ENCODE peak calls at places on chromosome 20, in five cellular contexts. B is psoas muscle, M is spleen, F is upper lobe of right lung, V is adrenal gland. C is an unnamed sample.

GRCh38 chr20:2307136-2307535 is 11.3 kb downstream of the TGM3 start:
- DNase-seq in B (no peak), M (no peak), F (no peak), V (no peak), C (no peak)

GRCh38 chr20:39849664-39850063 is 839.4 kb downstream of the MAFB start:
- DNase-seq in B (peak; percentile 89), M (peak; percentile 84), F (peak; percentile 72), V (peak; percentile 96), C (peak; percentile 67)

GRCh38 chr20:1907586-1907985 is 12.4 kb downstream of the SIRPA start:
- DNase-seq in B (no peak), M (no peak), F (no peak), V (peak; percentile 93), C (no peak)

GRCh38 chr20:2626853-2627541 is 25.4 kb upstream of the NOP56 start:
- DNase-seq in B (no peak), M (no peak), F (no peak), V (no peak), C (peak; percentile 53)

GRCh38 chr20:36340593-36340990 is 34.5 kb downstream of the DLGAP4 start:
- DNase-seq in B (peak; percentile 29), M (no peak), F (no peak), V (no peak), C (no peak)

GRCh38 chr20:62485062-62485700 is 9.4 kb upstream of the GATA5 start:
- DNase-seq in B (no peak), M (no peak), F (no peak), V (peak; percentile 78), C (no peak)

GRCh38 chr20:19212524-19213502 is at the start of gene SLC24A3:
- DNase-seq in B (peak; percentile 88), M (peak; percentile 92), F (peak; percentile 92), V (peak; percentile 86), C (peak; percentile 90)

GRCh38 chr20:815914-816606 is 17.5 kb upstream of the FAM110A start:
- DNase-seq in B (peak; percentile 70), M (peak; percentile 82), F (peak; percentile 76), V (peak; percentile 38), C (peak; percentile 68)

GRCh38 chr20:54658525-54658924 is 183.1 kb downstream of the DOK5 start:
- DNase-seq in B (no peak), M (no peak), F (no peak), V (no peak), C (no peak)

GRCh38 chr20:13302647-13303425 is 81.8 kb downstream of the ISM1 start:
- DNase-seq in B (no peak), M (no peak), F (no peak), V (peak; percentile 36), C (no peak)

GRCh38 chr20:44540834-44541233 is 19.0 kb upstream of the SERINC3 start:
- DNase-seq in B (no peak), M (no peak), F (no peak), V (peak; percentile 25), C (no peak)

GRCh38 chr20:40657526-40657925 is 31.5 kb downstream of the MAFB start:
- DNase-seq in B (no peak), M (no peak), F (no peak), V (no peak), C (no peak)

GRCh38 chr20:35604444-35604750 is 11.2 kb upstream of the SPAG4 start:
- DNase-seq in B (peak; percentile 33), M (peak; percentile 66), F (peak; percentile 65), V (no peak), C (no peak)

GRCh38 chr20:51014797-51015722 is 7.8 kb downstream of the KCNG1 start:
- DNase-seq in B (no peak), M (peak; percentile 59), F (no peak), V (peak; percentile 29), C (no peak)

GRCh38 chr20:60056345-60057122 is 98.3 kb downstream of the CDH26 start:
- DNase-seq in B (no peak), M (no peak), F (no peak), V (no peak), C (no peak)

GRCh38 chr20:16589623-16590022 is 16.4 kb upstream of the KIF16B start:
- DNase-seq in B (no peak), M (no peak), F (no peak), V (no peak), C (no peak)

GRCh38 chr20:32031007-32031958 is 20.8 kb upstream of the HCK start:
- DNase-seq in B (peak; percentile 87), M (peak; percentile 90), F (peak; percentile 87), V (peak; percentile 89), C (peak; percentile 83)

GRCh38 chr20:25220021-25220730 is 24.7 kb downstream of the ENTPD6 start:
- DNase-seq in B (no peak), M (no peak), F (no peak), V (no peak), C (no peak)

GRCh38 chr20:38791291-38791690 is 14.2 kb upstream of the PPP1R16B start:
- DNase-seq in B (no peak), M (no peak), F (no peak), V (no peak), C (no peak)

GRCh38 chr20:1491281-1491840 is at the start of gene SIRPB2:
- DNase-seq in B (no peak), M (peak; percentile 89), F (peak; percentile 78), V (peak; percentile 45), C (peak; percentile 83)

GRCh38 chr20:12464036-12464435 is 544.7 kb upstream of the SPTLC3 start:
- DNase-seq in B (no peak), M (no peak), F (no peak), V (no peak), C (no peak)

GRCh38 chr20:62728028-62728780 is 19.6 kb downstream of the NTSR1 start:
- DNase-seq in B (peak; percentile 33), M (peak; percentile 73), F (no peak), V (no peak), C (peak; percentile 45)

GRCh38 chr20:50992733-50993457 is 30.0 kb downstream of the KCNG1 start:
- DNase-seq in B (no peak), M (no peak), F (no peak), V (no peak), C (no peak)

GRCh38 chr20:41476446-41476845 is 109.8 kb upstream of the EMILIN3 start:
- DNase-seq in B (no peak), M (no peak), F (no peak), V (no peak), C (no peak)

GRCh38 chr20:36670665-36671357 is 24.8 kb upstream of the SLA2 start:
- DNase-seq in B (no peak), M (no peak), F (no peak), V (no peak), C (no peak)

DNA sequence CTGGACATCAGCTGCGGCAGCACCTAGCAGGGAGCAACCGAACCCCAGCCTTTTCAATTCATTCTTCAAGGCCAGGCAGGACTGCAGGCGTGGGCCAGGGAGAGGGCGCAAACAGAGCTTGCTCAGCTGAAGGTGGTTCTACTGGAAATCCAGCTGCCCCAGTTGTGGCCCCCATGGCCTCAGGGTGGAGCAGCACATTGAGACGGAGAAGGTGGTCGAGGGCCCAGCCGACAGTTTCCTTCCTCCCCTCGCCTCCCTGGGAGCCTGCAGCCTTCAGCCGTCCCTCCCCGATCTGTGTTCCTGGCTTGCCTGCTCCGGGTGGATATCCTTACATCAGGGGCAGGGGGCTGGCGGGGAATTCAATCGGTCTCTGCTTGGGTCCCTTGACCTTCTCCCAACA is 217.8 kb downstream of the ANKRD60 start:
- DNase-seq in B (no peak), M (peak; percentile 46), F (no peak), V (no peak), C (no peak)
- H3K4me1 ChIP-seq in B (no peaks in the 10 kb centered on the region), M (no peaks in the 10 kb centered on the region), F (no peaks in the 10 kb centered on the region), V (no peaks in the 10 kb centered on the region), C (no peaks in the 10 kb centered on the region)

DNA sequence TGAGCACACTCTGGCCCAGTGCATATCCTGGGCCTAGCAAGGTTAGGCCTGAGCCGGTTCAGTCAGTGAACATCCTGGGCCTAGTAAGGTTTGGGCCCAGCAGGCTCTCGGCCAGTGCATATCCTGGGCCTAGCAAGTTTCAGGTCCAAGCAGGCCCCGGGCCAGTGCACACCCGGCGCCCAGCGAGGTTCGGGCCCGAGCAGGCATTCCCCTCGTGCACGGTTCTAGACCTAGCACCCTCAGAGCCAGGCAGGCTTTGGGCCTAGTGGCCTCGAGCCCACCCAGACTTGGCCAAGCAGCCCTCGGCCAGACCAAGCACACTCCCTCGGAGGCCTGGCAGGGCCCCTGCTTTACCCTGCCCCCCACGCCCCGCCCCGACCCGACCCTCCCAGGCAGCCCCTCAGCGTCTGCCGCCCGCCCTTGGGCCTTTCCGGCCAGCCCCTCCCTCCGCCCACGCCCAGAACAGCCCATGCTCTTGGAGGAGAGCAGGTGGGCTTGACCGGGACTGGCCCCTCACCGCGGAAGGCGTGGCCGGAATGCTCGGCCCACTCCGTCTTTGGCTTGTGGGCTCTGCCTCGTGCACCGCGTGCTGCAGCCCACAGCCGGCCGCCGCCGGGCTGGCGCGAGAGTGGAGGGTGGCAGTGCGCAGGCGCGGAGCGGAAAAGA is at the start of gene CTCFL:
- DNase-seq in B (no peak), M (no peak), F (no peak), V (no peak), C (no peak)
- H3K4me3 ChIP-seq in B (no peak within 1 kb of the TSS), M (no peak within 1 kb of the TSS), F (no peak within 1 kb of the TSS), V (no peak within 1 kb of the TSS), C (no peak within 1 kb of the TSS)

DNA sequence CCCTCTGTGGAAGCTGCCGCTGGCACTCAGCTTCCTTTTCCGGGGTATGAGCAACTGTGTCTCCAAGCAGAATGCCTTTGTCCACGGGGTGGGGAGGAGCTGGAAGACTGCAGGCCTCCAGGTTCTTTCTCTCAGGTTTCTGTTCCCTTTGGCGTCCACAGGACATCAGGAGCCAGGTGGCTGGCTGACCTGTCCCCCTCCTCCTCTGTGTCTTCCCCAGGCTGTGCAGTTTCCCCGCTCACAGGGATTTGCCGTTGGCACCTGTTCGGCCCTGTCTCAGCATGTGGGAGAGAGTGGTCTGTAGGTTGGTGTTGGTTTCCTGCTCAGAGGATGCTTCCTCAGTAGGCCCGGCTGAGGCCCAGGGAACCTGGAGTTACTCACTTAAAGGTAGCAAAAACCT is 43.5 kb downstream of the CDS2 start:
- DNase-seq in B (no peak), M (no peak), F (no peak), V (no peak), C (no peak)
- H3K4me1 ChIP-seq in B (peaks cover 73% of the 10 kb centered on the region), M (peaks cover 84% of the 10 kb centered on the region), F (peaks cover 55% of the 10 kb centered on the region), V (peaks cover 23% of the 10 kb centered on the region), C (peaks cover 57% of the 10 kb centered on the region)

DNA sequence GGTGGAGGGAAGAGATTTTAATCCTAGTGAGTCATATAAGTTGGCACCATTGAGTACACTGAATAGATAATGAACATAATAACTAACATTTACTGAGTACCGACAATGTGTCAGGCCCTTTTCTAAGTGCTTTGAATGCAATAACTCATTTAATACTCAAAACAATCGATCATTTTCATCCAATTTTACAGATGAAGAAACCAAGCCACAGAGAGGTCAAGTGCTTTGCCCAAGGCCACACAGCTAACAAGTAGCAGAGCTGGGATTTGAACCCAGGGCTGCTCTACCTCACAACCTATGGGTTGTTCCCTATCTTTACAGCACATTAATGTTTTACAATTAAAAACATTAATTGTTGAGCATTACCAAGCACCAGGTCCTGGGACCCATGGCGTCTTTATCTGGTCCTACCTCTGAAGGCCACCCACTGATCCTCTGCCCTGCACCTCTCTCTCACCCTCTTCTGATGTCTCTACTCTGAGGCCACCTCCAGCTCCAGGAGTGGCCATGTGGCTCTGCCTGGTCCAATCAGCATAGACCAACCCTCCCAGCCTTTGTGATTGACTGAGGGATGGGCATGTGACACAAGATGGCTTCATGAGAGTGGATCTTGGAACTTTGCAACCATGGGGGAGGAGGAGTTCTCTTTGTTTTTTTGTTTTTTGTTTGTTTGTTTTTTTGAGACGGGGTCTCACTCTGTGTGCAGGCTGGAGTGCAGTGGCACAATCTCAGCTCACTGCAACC is 83.9 kb downstream of the KCNB1 start:
- DNase-seq in B (no peak), M (no peak), F (no peak), V (no peak), C (no peak)
- H3K4me3 ChIP-seq in B (no peak overlapping the region), M (no peak overlapping the region), F (no peak overlapping the region), V (no peak overlapping the region), C (no peak overlapping the region)

C was measured in lower lobe of right lung.